ENCODE peak calls at places on chromosomes 13 and 19, in ten cellular contexts. One of them, this sample, is unnamed.

GRCh38 chr13:37163626-37164365 is 58.3 kb upstream of the CSNK1A1L start:
- DNase-seq in cardiac fibroblast: no peak
- DNase-seq in GM10248: no peak
- DNase-seq in mucosa of descending colon: no peak
- DNase-seq in mesothelial cell of epicardium: no peak
- DNase-seq in neural crest cell: no peak
- DNase-seq in A549: no peak
- DNase-seq in uterus: no peak
- DNase-seq in stomach: no peak
- DNase-seq in activated B cell treated with CpG ODN at 0.5 μM for 24 hours: no peak
- DNase-seq in this sample: no peak

GRCh38 chr13:23799945-23800344 is 89.3 kb downstream of the MIPEP start:
- DNase-seq in cardiac fibroblast: peak; percentile 37
- DNase-seq in GM10248: peak; percentile 42
- DNase-seq in mucosa of descending colon: no peak
- DNase-seq in mesothelial cell of epicardium: no peak
- DNase-seq in neural crest cell: no peak
- DNase-seq in A549: no peak
- DNase-seq in uterus: no peak
- DNase-seq in stomach: no peak
- DNase-seq in activated B cell treated with CpG ODN at 0.5 μM for 24 hours: no peak
- DNase-seq in this sample: no peak

GRCh38 chr13:73189766-73190165 is 131.0 kb downstream of the KLF5 start:
- DNase-seq in cardiac fibroblast: no peak
- DNase-seq in GM10248: no peak
- DNase-seq in mucosa of descending colon: no peak
- DNase-seq in mesothelial cell of epicardium: no peak
- DNase-seq in neural crest cell: no peak
- DNase-seq in A549: no peak
- DNase-seq in uterus: no peak
- DNase-seq in stomach: no peak
- DNase-seq in activated B cell treated with CpG ODN at 0.5 μM for 24 hours: no peak
- DNase-seq in this sample: no peak

GRCh38 chr19:14516048-14516534 is 2.1 kb downstream of the DNAJB1 start:
- DNase-seq in cardiac fibroblast: no peak
- DNase-seq in GM10248: no peak
- DNase-seq in mucosa of descending colon: peak; percentile 70
- DNase-seq in mesothelial cell of epicardium: no peak
- DNase-seq in neural crest cell: no peak
- DNase-seq in A549: no peak
- DNase-seq in uterus: no peak
- DNase-seq in stomach: no peak
- DNase-seq in activated B cell treated with CpG ODN at 0.5 μM for 24 hours: no peak
- DNase-seq in this sample: no peak

GRCh38 chr13:46640843-46641242 is 87.9 kb downstream of the LRCH1 start:
- DNase-seq in cardiac fibroblast: peak; percentile 73
- DNase-seq in GM10248: no peak
- DNase-seq in mucosa of descending colon: no peak
- DNase-seq in mesothelial cell of epicardium: no peak
- DNase-seq in neural crest cell: no peak
- DNase-seq in A549: no peak
- DNase-seq in uterus: no peak
- DNase-seq in stomach: no peak
- DNase-seq in activated B cell treated with CpG ODN at 0.5 μM for 24 hours: no peak
- DNase-seq in this sample: peak; percentile 63

GRCh38 chr13:90276208-90276607 is 1071.3 kb upstream of the MIR17HG start:
- DNase-seq in cardiac fibroblast: no peak
- DNase-seq in GM10248: no peak
- DNase-seq in mucosa of descending colon: no peak
- DNase-seq in mesothelial cell of epicardium: no peak
- DNase-seq in neural crest cell: no peak
- DNase-seq in A549: no peak
- DNase-seq in uterus: no peak
- DNase-seq in stomach: no peak
- DNase-seq in activated B cell treated with CpG ODN at 0.5 μM for 24 hours: no peak
- DNase-seq in this sample: no peak

GRCh38 chr13:33931397-33931987 is 113.5 kb downstream of the RFC3 start:
- DNase-seq in cardiac fibroblast: peak; percentile 74
- DNase-seq in GM10248: no peak
- DNase-seq in mucosa of descending colon: peak; percentile 61
- DNase-seq in mesothelial cell of epicardium: no peak
- DNase-seq in neural crest cell: peak; percentile 13
- DNase-seq in A549: peak; percentile 1
- DNase-seq in uterus: no peak
- DNase-seq in stomach: no peak
- DNase-seq in activated B cell treated with CpG ODN at 0.5 μM for 24 hours: no peak
- DNase-seq in this sample: no peak

GRCh38 chr19:47013041-47013517 is 6.6 kb upstream of the NPAS1 start:
- DNase-seq in cardiac fibroblast: peak; percentile 73
- DNase-seq in GM10248: peak; percentile 82
- DNase-seq in mucosa of descending colon: peak; percentile 86
- DNase-seq in mesothelial cell of epicardium: peak; percentile 64
- DNase-seq in neural crest cell: peak; percentile 83
- DNase-seq in A549: no peak
- DNase-seq in uterus: peak; percentile 82
- DNase-seq in stomach: peak; percentile 85
- DNase-seq in activated B cell treated with CpG ODN at 0.5 μM for 24 hours: peak; percentile 69
- DNase-seq in this sample: no peak

GRCh38 chr19:40466219-40467006 is at the start of gene SPTBN4:
- DNase-seq in cardiac fibroblast: no peak
- DNase-seq in GM10248: peak; percentile 42
- DNase-seq in mucosa of descending colon: no peak
- DNase-seq in mesothelial cell of epicardium: no peak
- DNase-seq in neural crest cell: no peak
- DNase-seq in A549: no peak
- DNase-seq in uterus: peak; percentile 48
- DNase-seq in stomach: no peak
- DNase-seq in activated B cell treated with CpG ODN at 0.5 μM for 24 hours: peak; percentile 46
- DNase-seq in this sample: peak; percentile 99

GRCh38 chr19:55637534-55637933 is 3.3 kb upstream of the ZNF580 start:
- DNase-seq in cardiac fibroblast: no peak
- DNase-seq in GM10248: no peak
- DNase-seq in mucosa of descending colon: no peak
- DNase-seq in mesothelial cell of epicardium: no peak
- DNase-seq in neural crest cell: no peak
- DNase-seq in A549: no peak
- DNase-seq in uterus: no peak
- DNase-seq in stomach: no peak
- DNase-seq in activated B cell treated with CpG ODN at 0.5 μM for 24 hours: no peak
- DNase-seq in this sample: no peak

GRCh38 chr13:80217614-80218456 is 123.1 kb downstream of the SPRY2 start:
- DNase-seq in cardiac fibroblast: peak; percentile 81
- DNase-seq in GM10248: no peak
- DNase-seq in mucosa of descending colon: no peak
- DNase-seq in mesothelial cell of epicardium: no peak
- DNase-seq in neural crest cell: no peak
- DNase-seq in A549: no peak
- DNase-seq in uterus: no peak
- DNase-seq in stomach: no peak
- DNase-seq in activated B cell treated with CpG ODN at 0.5 μM for 24 hours: no peak
- DNase-seq in this sample: no peak

GRCh38 chr19:35869327-35870123 is 1.2 kb downstream of the APLP1 start:
- DNase-seq in cardiac fibroblast: peak; percentile 69
- DNase-seq in GM10248: peak; percentile 86
- DNase-seq in mucosa of descending colon: peak; percentile 71
- DNase-seq in mesothelial cell of epicardium: peak; percentile 72
- DNase-seq in neural crest cell: peak; percentile 84
- DNase-seq in A549: peak; percentile 94
- DNase-seq in uterus: peak; percentile 63
- DNase-seq in stomach: peak; percentile 88
- DNase-seq in activated B cell treated with CpG ODN at 0.5 μM for 24 hours: peak; percentile 55
- DNase-seq in this sample: no peak

GRCh38 chr19:54684537-54684936 is 21.8 kb downstream of the LILRB4 start:
- DNase-seq in cardiac fibroblast: peak; percentile 23
- DNase-seq in GM10248: no peak
- DNase-seq in mucosa of descending colon: peak; percentile 25
- DNase-seq in mesothelial cell of epicardium: no peak
- DNase-seq in neural crest cell: no peak
- DNase-seq in A549: no peak
- DNase-seq in uterus: no peak
- DNase-seq in stomach: no peak
- DNase-seq in activated B cell treated with CpG ODN at 0.5 μM for 24 hours: no peak
- DNase-seq in this sample: no peak

GRCh38 chr19:46716672-46717033 is 261 bp downstream of the PRKD2 start:
- DNase-seq in cardiac fibroblast: no peak
- DNase-seq in GM10248: no peak
- DNase-seq in mucosa of descending colon: no peak
- DNase-seq in mesothelial cell of epicardium: no peak
- DNase-seq in neural crest cell: no peak
- DNase-seq in A549: peak; percentile 47
- DNase-seq in uterus: no peak
- DNase-seq in stomach: no peak
- DNase-seq in activated B cell treated with CpG ODN at 0.5 μM for 24 hours: no peak
- DNase-seq in this sample: no peak

DNA sequence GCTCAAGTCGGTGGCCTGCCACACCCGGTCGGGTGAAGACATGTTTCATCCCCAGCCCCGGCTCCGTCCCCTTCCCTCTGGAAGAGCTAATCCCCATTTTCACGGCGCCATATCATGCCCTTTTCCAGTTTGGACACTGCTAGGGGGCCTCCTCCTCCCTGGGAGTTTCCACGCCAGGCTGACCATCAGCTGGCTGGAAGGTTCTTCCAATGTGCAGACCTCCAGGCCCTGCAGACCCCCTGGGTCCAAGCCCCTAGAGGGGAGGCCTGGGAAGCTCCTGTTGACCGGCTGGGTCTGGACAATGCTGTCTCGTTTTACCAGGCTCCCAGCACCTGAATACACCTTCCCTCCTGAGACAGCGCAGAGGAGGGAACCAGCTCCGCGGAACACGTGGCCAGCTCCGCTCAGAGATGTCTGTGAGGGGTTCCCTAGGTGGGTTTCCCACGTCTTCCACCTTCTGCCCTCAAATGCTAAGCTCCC is 44.7 kb upstream of the RANBP3 start:
- DNase-seq in cardiac fibroblast: no peak
- DNase-seq in GM10248: no peak
- DNase-seq in mucosa of descending colon: no peak
- DNase-seq in mesothelial cell of epicardium: no peak
- DNase-seq in neural crest cell: no peak
- DNase-seq in A549: no peak
- DNase-seq in uterus: no peak
- DNase-seq in stomach: no peak
- DNase-seq in activated B cell treated with CpG ODN at 0.5 μM for 24 hours: no peak
- DNase-seq in this sample: no peak
- TF ChIP-seq CTCF in cardiac fibroblast: no peak
- TF ChIP-seq CTCF in GM10248: no peak
- TF ChIP-seq CTCF in mucosa of descending colon: no peak
- TF ChIP-seq CTCF in mesothelial cell of epicardium: peak; percentile 5
- TF ChIP-seq CTCF in neural crest cell: no peak
- TF ChIP-seq CTCF in A549: no peak
- TF ChIP-seq CTCF in uterus: no peak
- TF ChIP-seq CTCF in stomach: no peak
- TF ChIP-seq CTCF in activated B cell treated with CpG ODN at 0.5 μM for 24 hours: no peak
- TF ChIP-seq CTCF in this sample: peak; percentile 43

GRCh38 chr19:38838208-38838985 is 6.8 kb upstream of the ECH1 start:
- DNase-seq in cardiac fibroblast: no peak
- DNase-seq in GM10248: no peak
- DNase-seq in mucosa of descending colon: no peak
- DNase-seq in mesothelial cell of epicardium: no peak
- DNase-seq in neural crest cell: no peak
- DNase-seq in A549: no peak
- DNase-seq in uterus: no peak
- DNase-seq in stomach: peak; percentile 67
- DNase-seq in activated B cell treated with CpG ODN at 0.5 μM for 24 hours: no peak
- DNase-seq in this sample: no peak
- TF ChIP-seq CTCF in cardiac fibroblast: no peak
- TF ChIP-seq CTCF in GM10248: no peak
- TF ChIP-seq CTCF in mucosa of descending colon: no peak
- TF ChIP-seq CTCF in mesothelial cell of epicardium: no peak
- TF ChIP-seq CTCF in neural crest cell: no peak
- TF ChIP-seq CTCF in A549: no peak
- TF ChIP-seq CTCF in uterus: no peak
- TF ChIP-seq CTCF in stomach: peak; percentile 23
- TF ChIP-seq CTCF in activated B cell treated with CpG ODN at 0.5 μM for 24 hours: no peak
- TF ChIP-seq CTCF in this sample: no peak

DNA sequence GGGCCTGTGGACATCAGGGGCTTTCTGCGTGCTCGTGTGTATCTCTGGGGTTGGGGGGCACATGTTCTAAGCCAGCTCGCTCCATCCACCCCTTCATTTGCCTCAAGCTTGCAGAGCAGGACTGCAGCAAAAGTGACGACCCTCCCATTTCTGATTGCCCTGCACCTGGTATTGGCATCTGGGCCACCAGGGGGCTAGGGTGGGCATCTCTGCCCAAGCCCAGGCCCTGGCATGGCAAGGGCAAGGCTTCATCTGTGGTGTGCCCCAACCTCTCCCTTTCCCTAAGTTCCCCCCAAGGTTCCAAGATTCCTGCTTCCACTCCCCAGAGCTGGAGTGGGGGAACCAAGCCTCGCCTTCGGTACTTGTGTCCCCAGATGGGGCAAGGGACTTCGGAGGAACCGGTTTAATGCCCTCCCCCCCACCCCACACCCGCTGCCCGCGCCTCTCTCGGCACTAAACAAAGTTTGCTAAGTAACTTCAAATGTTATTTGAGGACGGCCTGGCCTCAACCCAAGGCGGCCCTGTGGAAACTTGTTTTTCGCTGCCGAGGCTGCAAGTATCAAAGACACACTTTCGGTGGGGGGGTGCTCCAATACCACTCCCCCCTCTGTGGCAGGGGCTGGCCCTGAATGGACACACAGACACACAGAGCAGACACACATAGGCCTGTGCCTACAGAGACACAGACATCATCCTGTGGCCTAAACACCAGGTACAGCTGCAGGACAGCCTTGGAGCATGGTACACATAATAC is 12.2 kb downstream of the NFIX start:
- DNase-seq in cardiac fibroblast: no peak
- DNase-seq in GM10248: no peak
- DNase-seq in mucosa of descending colon: peak; percentile 69
- DNase-seq in mesothelial cell of epicardium: no peak
- DNase-seq in neural crest cell: no peak
- DNase-seq in A549: no peak
- DNase-seq in uterus: peak; percentile 78
- DNase-seq in stomach: peak; percentile 91
- DNase-seq in activated B cell treated with CpG ODN at 0.5 μM for 24 hours: no peak
- DNase-seq in this sample: no peak
- TF ChIP-seq CTCF in cardiac fibroblast: no peak
- TF ChIP-seq CTCF in GM10248: no peak
- TF ChIP-seq CTCF in mucosa of descending colon: no peak
- TF ChIP-seq CTCF in mesothelial cell of epicardium: no peak
- TF ChIP-seq CTCF in neural crest cell: no peak
- TF ChIP-seq CTCF in A549: no peak
- TF ChIP-seq CTCF in uterus: no peak
- TF ChIP-seq CTCF in stomach: no peak
- TF ChIP-seq CTCF in activated B cell treated with CpG ODN at 0.5 μM for 24 hours: no peak
- TF ChIP-seq CTCF in this sample: no peak

DNA sequence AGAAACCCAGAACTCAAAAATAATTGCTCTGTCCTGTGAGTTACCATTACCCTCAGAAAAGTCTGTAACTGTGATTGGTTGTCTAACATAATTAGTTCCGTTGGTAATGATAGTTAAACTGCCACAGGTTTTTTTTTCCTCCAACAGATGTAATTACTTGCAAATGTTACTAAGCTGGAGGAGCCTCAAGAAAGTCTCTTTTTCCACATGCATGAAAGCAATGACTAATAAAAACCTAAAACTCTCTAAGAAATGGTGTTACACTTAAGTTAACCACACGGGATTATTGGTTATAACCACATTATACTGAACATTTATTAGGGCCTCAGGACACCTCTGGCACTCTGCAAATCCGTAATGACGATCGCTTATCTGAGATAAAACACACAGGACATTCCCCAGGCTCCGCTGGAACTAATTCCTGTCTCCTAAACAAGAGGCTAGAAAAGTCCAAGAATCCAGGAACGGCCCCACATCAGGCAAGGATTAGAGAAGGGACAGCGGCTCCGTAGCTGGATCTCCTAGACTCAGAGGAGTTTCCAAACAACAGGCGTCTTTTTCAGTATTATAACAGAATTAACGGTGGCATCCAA is 753 bp downstream of the ZNF235 start:
- DNase-seq in cardiac fibroblast: no peak
- DNase-seq in GM10248: peak; percentile 17
- DNase-seq in mucosa of descending colon: peak; percentile 12
- DNase-seq in mesothelial cell of epicardium: no peak
- DNase-seq in neural crest cell: no peak
- DNase-seq in A549: peak; percentile 30
- DNase-seq in uterus: no peak
- DNase-seq in stomach: no peak
- DNase-seq in activated B cell treated with CpG ODN at 0.5 μM for 24 hours: no peak
- DNase-seq in this sample: no peak
- TF ChIP-seq CTCF in cardiac fibroblast: no peak
- TF ChIP-seq CTCF in GM10248: no peak
- TF ChIP-seq CTCF in mucosa of descending colon: no peak
- TF ChIP-seq CTCF in mesothelial cell of epicardium: no peak
- TF ChIP-seq CTCF in neural crest cell: no peak
- TF ChIP-seq CTCF in A549: no peak
- TF ChIP-seq CTCF in uterus: no peak
- TF ChIP-seq CTCF in stomach: no peak
- TF ChIP-seq CTCF in activated B cell treated with CpG ODN at 0.5 μM for 24 hours: no peak
- TF ChIP-seq CTCF in this sample: no peak